ENCODE peak calls at places on chromosomes 7 and 10, in seven cellular contexts. P, Q, O, U, E, F and L are unnamed samples. For H3K4me1, the result is how much of the 10 kb centered on the place peaks cover.

GRCh38 chr7:18471476-18472160 is 23.9 kb upstream of the HDAC9 start:
- DNase-seq in P (no peak), Q (no peak), O (no peak), U (no peak), E (no peak), F (no peak), L (no peak)

GRCh38 chr10:18607979-18608378 is 43.4 kb downstream of the NSUN6 start:
- DNase-seq in P (peak), Q (no peak), O (no peak), U (no peak), E (no peak), F (no peak), L (no peak)

GRCh38 chr10:90865400-90865799 is 6.4 kb upstream of the RPP30 start:
- DNase-seq in P (peak), Q (no peak), O (no peak), U (no peak), E (no peak), F (no peak), L (no peak)

GRCh38 chr7:116222501-116222900 is 12.2 kb downstream of the TES start:
- DNase-seq in P (no peak), Q (no peak), O (no peak), U (no peak), E (no peak), F (no peak), L (no peak)

GRCh38 chr10:3190817-3191216 is 18.2 kb upstream of the PITRM1 start:
- DNase-seq in P (no peak), Q (no peak), O (no peak), U (no peak), E (no peak), F (no peak), L (no peak)

GRCh38 chr7:36473454-36474282 is 84.0 kb downstream of the ANLN start:
- DNase-seq in P (no peak), Q (peak), O (no peak), U (peak), E (peak), F (no peak), L (peak)

GRCh38 chr7:108303332-108303731 is 152.9 kb downstream of the NRCAM start:
- DNase-seq in P (no peak), Q (no peak), O (no peak), U (no peak), E (no peak), F (no peak), L (no peak)

GRCh38 chr10:96673318-96674099 is 46.8 kb downstream of the PIK3AP1 start:
- DNase-seq in P (peak), Q (no peak), O (peak), U (no peak), E (peak), F (no peak), L (no peak)

GRCh38 chr10:63671317-63671937 is 150.2 kb downstream of the REEP3 start:
- DNase-seq in P (peak), Q (no peak), O (peak), U (peak), E (no peak), F (no peak), L (no peak)

GRCh38 chr7:47213276-47213675 is 368.6 kb downstream of the TNS3 start:
- DNase-seq in P (no peak), Q (no peak), O (no peak), U (no peak), E (no peak), F (no peak), L (no peak)

GRCh38 chr7:100865372-100865911 is 1.7 kb upstream of the TRIP6 start:
- DNase-seq in P (peak), Q (peak), O (no peak), U (peak), E (peak), F (no peak), L (no peak)

GRCh38 chr7:130356760-130357611 is 12.4 kb downstream of the CPA5 start:
- DNase-seq in P (peak), Q (no peak), O (peak), U (peak), E (peak), F (no peak), L (no peak)

GRCh38 chr10:78972160-78972946 is 96.4 kb upstream of the ZMIZ1 start:
- DNase-seq in P (peak), Q (peak), O (peak), U (peak), E (peak), F (no peak), L (peak)

GRCh38 chr10:78971094-78971682 is 97.6 kb upstream of the ZMIZ1 start:
- DNase-seq in P (no peak), Q (no peak), O (no peak), U (no peak), E (peak), F (no peak), L (no peak)

GRCh38 chr10:78974409-78975317 is 94.1 kb upstream of the ZMIZ1 start:
- DNase-seq in P (peak), Q (peak), O (peak), U (peak), E (peak), F (peak), L (peak)

GRCh38 chr10:78972947-78973900 is 95.5 kb upstream of the ZMIZ1 start:
- DNase-seq in P (peak), Q (peak), O (peak), U (peak), E (peak), F (peak), L (peak)

GRCh38 chr10:78973901-78974408 is 94.8 kb upstream of the ZMIZ1 start:
- DNase-seq in P (peak), Q (peak), O (no peak), U (peak), E (peak), F (peak), L (peak)
- H3K4me1 ChIP-seq in P (under half), Q (under half), O (under half), U (under half), E (under half), F (under half), L (under half)

GRCh38 chr7:67387851-67388250 is 391.2 kb downstream of the TYW1 start:
- DNase-seq in P (no peak), Q (no peak), O (no peak), U (no peak), E (no peak), F (no peak), L (no peak)
- H3K23ac ChIP-seq in P (no peak), Q (no peak), O (no peak), U (no peak), E (no peak), F (no peak), L (no peak)

GRCh38 chr10:59876695-59877094 is 29.7 kb downstream of the CCDC6 start:
- DNase-seq in P (peak), Q (no peak), O (no peak), U (no peak), E (peak), F (no peak), L (no peak)
- H3K4me1 ChIP-seq in P (under half), Q (under half), O (under half), U (under half), E (under half), F (under half), L (under half)

GRCh38 chr7:22386206-22386858 is 29.4 kb upstream of the RAPGEF5 start:
- DNase-seq in P (no peak), Q (no peak), O (no peak), U (no peak), E (no peak), F (no peak), L (no peak)
- H3K23ac ChIP-seq in P (no peak), Q (no peak), O (no peak), U (no peak), E (no peak), F (no peak), L (no peak)